ENCODE peak calls at places on chromosomes 16 and 17, in five cellular contexts. Y is H9, V is trophoblast cell, A is neuronal stem cell, O is H1. K is an unnamed sample. For H3K4me1, the result is how much of the 10 kb centered on the place peaks cover.

GRCh38 chr16:27531186-27531585 is 18.5 kb downstream of the GTF3C1 start:
- DNase-seq in Y (no peak), V (no peak), A (no peak), O (no peak), K (no peak)

GRCh38 chr16:67150833-67151396 is at the start of gene B3GNT9:
- DNase-seq in Y (peak), V (no peak), A (no peak), O (peak), K (peak)

GRCh38 chr16:78809535-78809934 is 710.1 kb downstream of the WWOX start:
- DNase-seq in Y (no peak), V (no peak), A (no peak), O (no peak), K (peak)

GRCh38 chr17:49969134-49969759 is at the start of gene DLX4:
- DNase-seq in Y (peak), V (peak), A (no peak), O (peak), K (no peak)

GRCh38 chr17:42846594-42847280 is 2.4 kb downstream of the AOC2 start:
- DNase-seq in Y (no peak), V (peak), A (no peak), O (no peak), K (peak)

GRCh38 chr16:57843400-57843799 is 41.1 kb upstream of the KIFC3 start:
- DNase-seq in Y (no peak), V (peak), A (no peak), O (no peak), K (no peak)

GRCh38 chr17:41967141-41967920 is 736 bp downstream of the CNP start:
- DNase-seq in Y (no peak), V (peak), A (no peak), O (peak), K (no peak)

GRCh38 chr17:69060835-69061234 is at the start of gene ABCA9:
- DNase-seq in Y (no peak), V (no peak), A (no peak), O (no peak), K (no peak)

GRCh38 chr17:9987779-9988585 is 82.9 kb upstream of the RCVRN start:
- DNase-seq in Y (peak), V (peak), A (peak), O (peak), K (peak)

GRCh38 chr17:81033535-81034167 is 1.3 kb upstream of the BAIAP2 start:
- DNase-seq in Y (no peak), V (no peak), A (no peak), O (no peak), K (no peak)

GRCh38 chr17:68383443-68384321 is 73.6 kb downstream of the WIPI1 start:
- DNase-seq in Y (peak), V (peak), A (no peak), O (no peak), K (peak)

GRCh38 chr16:19138601-19139000 is 24.8 kb downstream of the ITPRIPL2 start:
- DNase-seq in Y (no peak), V (peak), A (no peak), O (no peak), K (peak)

GRCh38 chr17:78291944-78292910 is 60.8 kb downstream of the TMEM235 start:
- DNase-seq in Y (no peak), V (no peak), A (no peak), O (no peak), K (no peak)

GRCh38 chr17:13428611-13429042 is 173.1 kb downstream of the HS3ST3A1 start:
- DNase-seq in Y (no peak), V (no peak), A (no peak), O (no peak), K (no peak)

GRCh38 chr16:31063843-31064611 is 10.0 kb downstream of the ZNF668 start:
- DNase-seq in Y (no peak), V (no peak), A (no peak), O (no peak), K (no peak)

GRCh38 chr17:76709077-76709950 is 1.5 kb downstream of the MXRA7 start:
- DNase-seq in Y (peak), V (peak), A (peak), O (peak), K (peak)

GRCh38 chr16:3745751-3746355 is 28.5 kb upstream of the TRAP1 start:
- DNase-seq in Y (no peak), V (no peak), A (peak), O (no peak), K (no peak)

GRCh38 chr16:70805787-70806186 is 4.8 kb upstream of the VAC14 start:
- DNase-seq in Y (no peak), V (no peak), A (no peak), O (no peak), K (peak)

GRCh38 chr16:79707867-79708266 is 107.3 kb upstream of the MAF start:
- DNase-seq in Y (no peak), V (no peak), A (no peak), O (no peak), K (no peak)

GRCh38 chr17:79984045-79984840 is 51.4 kb downstream of the TBC1D16 start:
- DNase-seq in Y (no peak), V (no peak), A (no peak), O (no peak), K (no peak)

GRCh38 chr17:57919912-57920311 is 35.3 kb downstream of the CUEDC1 start:
- DNase-seq in Y (no peak), V (no peak), A (no peak), O (no peak), K (no peak)

GRCh38 chr17:45429338-45430005 is 3.2 kb downstream of the ARHGAP27 start:
- DNase-seq in Y (peak), V (peak), A (no peak), O (peak), K (peak)

GRCh38 chr17:51425793-51426192 is 165.4 kb downstream of the UTP18 start:
- DNase-seq in Y (no peak), V (no peak), A (no peak), O (no peak), K (no peak)

GRCh38 chr17:30323262-30323894 is 10.5 kb downstream of the TMIGD1 start:
- DNase-seq in Y (no peak), V (no peak), A (no peak), O (no peak), K (no peak)

GRCh38 chr17:79970576-79971068 is 65.0 kb downstream of the TBC1D16 start:
- DNase-seq in Y (peak), V (peak), A (no peak), O (no peak), K (peak)

GRCh38 chr17:4664230-4664629 is 22.8 kb upstream of the ALOX15 start:
- DNase-seq in Y (no peak), V (no peak), A (no peak), O (no peak), K (no peak)

GRCh38 chr17:7439462-7440112 is at the start of gene FGF11:
- DNase-seq in Y (no peak), V (no peak), A (no peak), O (no peak), K (no peak)
- H3K4me1 ChIP-seq in Y (under half), V (under half), A (under half), O (under half), K (under half)

GRCh38 chr17:74607219-74607618 is 15.1 kb upstream of the CD300LD start:
- DNase-seq in Y (no peak), V (no peak), A (no peak), O (no peak), K (no peak)
- H3K4me2 ChIP-seq in Y (no peak), V (no peak), A (no peak), O (no peak), K (no peak)

DNA sequence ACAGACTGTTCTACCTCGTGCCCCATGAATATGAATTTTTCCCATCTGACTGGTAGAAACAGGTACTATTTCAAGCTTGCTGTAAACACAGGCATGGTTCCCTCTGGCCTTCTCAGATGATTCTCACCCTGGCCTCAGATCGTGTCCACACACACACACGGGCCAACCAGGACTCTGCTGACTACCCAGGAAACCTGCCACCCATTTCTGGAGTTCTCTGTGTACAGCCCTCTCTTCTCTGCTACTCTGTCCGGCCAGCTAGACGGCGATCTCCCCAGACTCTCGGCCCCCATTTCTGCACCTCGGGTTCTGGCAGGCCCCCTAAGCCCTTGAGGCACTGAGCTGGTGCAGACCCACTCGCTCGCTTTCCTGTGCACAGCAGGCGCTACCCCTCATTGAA is 31.2 kb downstream of the RPA1 start:
- DNase-seq in Y (no peak), V (no peak), A (no peak), O (no peak), K (no peak)
- H2BK12ac ChIP-seq in Y (no peak), V (no peak), A (no peak), O (no peak), K (no peak)

DNA sequence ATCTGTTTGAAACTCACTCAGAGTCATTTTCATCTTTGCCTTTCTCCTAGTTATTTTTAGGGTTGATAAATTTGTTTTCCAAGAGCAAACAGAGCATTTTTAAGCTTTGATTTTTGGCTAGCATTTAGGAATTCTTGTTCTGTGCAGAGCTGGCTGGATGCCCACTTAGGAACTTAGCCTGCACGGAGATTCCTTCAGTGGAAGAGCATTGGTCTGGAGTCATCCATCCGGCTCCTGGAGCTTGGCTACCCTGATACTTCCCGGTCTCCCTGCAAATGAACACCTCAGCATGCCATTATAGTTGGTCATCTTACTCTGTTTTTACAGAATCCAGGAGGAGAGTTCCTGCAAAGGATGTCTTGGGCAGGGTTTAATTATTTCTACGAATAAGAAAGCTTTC is 57.1 kb downstream of the SPECC1 start:
- DNase-seq in Y (no peak), V (peak), A (no peak), O (no peak), K (no peak)
- H3K4me1 ChIP-seq in Y (under half), V (under half), A (under half), O (under half), K (under half)

K was measured in mesenchymal stem cell.